ENCODE peak calls at places on chromosomes 7 and 10, in seven cellular contexts. O is heart right ventricle; M is body of pancreas; Z is CD8-positive, alpha-beta T cell; W is aorta; V is uterus; T is heart left ventricle. K is an unnamed sample.

GRCh38 chr7:134548877-134549276 is at the start of gene AKR1B15:
- DNase-seq in O (no peak), M (no peak), Z (no peak), W (no peak), V (no peak), T (no peak), K (no peak)

GRCh38 chr7:137684316-137684715 is 162.5 kb downstream of the DGKI start:
- DNase-seq in O (no peak), M (no peak), Z (no peak), W (no peak), V (no peak), T (no peak), K (no peak)

GRCh38 chr7:18262054-18262453 is 233.5 kb upstream of the HDAC9 start:
- DNase-seq in O (no peak), M (no peak), Z (no peak), W (no peak), V (no peak), T (no peak), K (no peak)

GRCh38 chr7:27314111-27314510 is 71.5 kb downstream of the EVX1 start:
- DNase-seq in O (no peak), M (no peak), Z (no peak), W (no peak), V (no peak), T (no peak), K (no peak)

GRCh38 chr10:79375321-79376077 is 28.2 kb downstream of the PPIF start:
- DNase-seq in O (no peak), M (no peak), Z (no peak), W (peak; percentile 47), V (no peak), T (no peak), K (no peak)

GRCh38 chr7:92843034-92843760 is 6.8 kb upstream of the CDK6 start:
- DNase-seq in O (no peak), M (no peak), Z (no peak), W (no peak), V (no peak), T (no peak), K (no peak)

GRCh38 chr10:49001861-49002675 is 62.4 kb upstream of the LRRC18 start:
- DNase-seq in O (peak; percentile 54), M (no peak), Z (no peak), W (no peak), V (no peak), T (peak; percentile 58), K (no peak)

GRCh38 chr10:132646443-132647097 is 109.0 kb downstream of the INPP5A start:
- DNase-seq in O (no peak), M (peak; percentile 8), Z (no peak), W (peak; percentile 30), V (no peak), T (peak; percentile 17), K (peak; percentile 69)

GRCh38 chr7:23544913-23545354 is 13.2 kb upstream of the TRA2A start:
- DNase-seq in O (no peak), M (no peak), Z (no peak), W (no peak), V (no peak), T (no peak), K (no peak)

GRCh38 chr7:2805213-2806003 is 38.7 kb downstream of the GNA12 start:
- DNase-seq in O (no peak), M (no peak), Z (no peak), W (no peak), V (no peak), T (no peak), K (no peak)

GRCh38 chr7:55309040-55309991 is 55.8 kb upstream of the LANCL2 start:
- DNase-seq in O (no peak), M (no peak), Z (peak; percentile 79), W (peak; percentile 50), V (no peak), T (no peak), K (no peak)

GRCh38 chr7:73717991-73718405 is 1.5 kb downstream of the STX1A start:
- DNase-seq in O (no peak), M (no peak), Z (peak; percentile 82), W (peak; percentile 68), V (no peak), T (no peak), K (no peak)

GRCh38 chr10:60967854-60968484 is 24.0 kb upstream of the RHOBTB1 start:
- DNase-seq in O (no peak), M (no peak), Z (no peak), W (no peak), V (no peak), T (no peak), K (no peak)

GRCh38 chr10:68156373-68157185 is 47.3 kb downstream of the MYPN start:
- DNase-seq in O (peak; percentile 71), M (peak; percentile 69), Z (peak; percentile 32), W (peak; percentile 54), V (peak; percentile 62), T (peak; percentile 62), K (peak; percentile 38)

GRCh38 chr10:37576154-37576553 is 281.3 kb downstream of the ZNF248 start:
- DNase-seq in O (no peak), M (no peak), Z (no peak), W (no peak), V (no peak), T (no peak), K (no peak)

GRCh38 chr7:24725554-24726260 is 31.6 kb downstream of the GSDME start:
- DNase-seq in O (no peak), M (no peak), Z (no peak), W (no peak), V (peak; percentile 6), T (no peak), K (no peak)

GRCh38 chr7:24728503-24729364 is 28.5 kb downstream of the GSDME start:
- DNase-seq in O (no peak), M (no peak), Z (no peak), W (no peak), V (peak; percentile 33), T (no peak), K (no peak)

GRCh38 chr7:24728121-24728500 is 29.2 kb downstream of the GSDME start:
- DNase-seq in O (no peak), M (no peak), Z (no peak), W (no peak), V (no peak), T (no peak), K (no peak)

GRCh38 chr7:24729365-24730017 is 27.8 kb downstream of the GSDME start:
- DNase-seq in O (peak; percentile 45), M (no peak), Z (no peak), W (no peak), V (peak; percentile 40), T (no peak), K (peak; percentile 47)

DNA sequence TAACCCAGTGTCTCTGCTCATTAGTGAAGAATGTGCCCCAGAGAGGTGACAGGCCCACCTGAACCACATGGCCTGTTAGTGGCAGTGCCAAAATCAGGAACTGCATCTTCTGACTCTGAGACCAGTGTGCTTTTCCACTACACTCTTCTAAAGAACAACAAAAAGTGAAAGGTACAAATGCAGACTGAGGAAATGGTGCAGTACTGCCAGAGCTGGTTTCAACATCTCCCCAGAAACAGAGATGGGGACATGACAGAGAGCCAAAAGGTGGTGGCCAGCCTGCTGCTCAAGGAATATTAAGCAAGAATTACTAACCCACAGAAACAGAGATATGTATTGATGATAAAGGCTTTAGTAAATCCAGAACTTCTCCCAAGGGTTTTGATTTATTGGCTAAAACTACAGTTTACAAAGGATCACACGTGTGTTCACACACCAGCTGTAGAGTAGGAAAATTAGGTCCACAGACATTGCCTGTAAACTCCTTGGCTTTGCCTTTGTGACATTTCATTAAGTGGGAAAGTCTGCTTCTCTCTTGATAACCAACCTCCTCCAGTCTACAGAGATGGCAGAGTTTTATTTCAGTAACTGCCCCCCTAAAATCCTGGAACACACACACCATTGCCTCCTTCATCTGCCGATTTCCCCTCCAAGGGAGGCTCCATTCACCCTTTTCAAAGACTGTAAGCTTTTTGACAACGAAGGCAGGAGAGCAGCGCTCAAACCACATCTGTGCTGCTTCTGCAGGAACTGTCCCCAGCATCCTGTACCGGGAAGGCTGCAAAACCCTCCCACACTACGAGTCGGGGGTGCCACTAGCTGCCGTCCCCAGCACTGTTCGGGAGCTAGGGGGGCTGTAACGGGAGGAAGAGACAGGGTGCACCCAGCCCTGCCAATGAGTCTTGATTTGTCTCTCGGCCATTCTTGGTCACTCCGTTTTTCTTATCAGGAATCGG is 29.8 kb downstream of the GSDME start:
- DNase-seq in O (no peak), M (no peak), Z (no peak), W (no peak), V (peak; percentile 4), T (no peak), K (no peak)
- H3K4me1 ChIP-seq in O (peaks cover 18% of the 10 kb centered on the region), M (no peaks in the 10 kb centered on the region), Z (peaks cover 6% of the 10 kb centered on the region), W (no peaks in the 10 kb centered on the region), V (peaks cover 7% of the 10 kb centered on the region), T (no peaks in the 10 kb centered on the region), K (no peaks in the 10 kb centered on the region)

DNA sequence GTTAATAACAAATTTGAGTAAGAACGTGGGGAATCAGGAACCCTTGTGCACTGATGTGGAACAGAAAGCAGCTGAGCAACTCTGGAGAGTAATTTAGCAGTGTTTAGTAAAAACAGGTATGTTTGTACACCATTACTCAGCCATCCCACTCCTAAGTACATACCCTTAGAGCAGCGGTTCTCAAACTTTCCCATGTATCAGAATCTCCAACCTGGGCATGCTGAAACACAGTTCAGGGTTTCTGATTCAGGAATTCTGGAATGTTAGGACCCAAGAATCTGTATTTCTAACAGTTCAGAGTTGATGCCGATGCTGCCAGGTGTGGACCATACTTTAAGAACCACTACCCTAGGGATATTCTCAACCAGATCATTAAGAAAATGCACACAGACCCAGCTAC is 5.1 kb downstream of the SGMS1 start:
- DNase-seq in O (no peak), M (no peak), Z (no peak), W (no peak), V (no peak), T (no peak), K (no peak)
- H3K27ac ChIP-seq in O (no peak overlapping the region), M (no peak overlapping the region), Z (peak overlapping the region; percentile 11), W (no peak overlapping the region), V (no peak overlapping the region), T (no peak overlapping the region), K (no peak overlapping the region)

DNA sequence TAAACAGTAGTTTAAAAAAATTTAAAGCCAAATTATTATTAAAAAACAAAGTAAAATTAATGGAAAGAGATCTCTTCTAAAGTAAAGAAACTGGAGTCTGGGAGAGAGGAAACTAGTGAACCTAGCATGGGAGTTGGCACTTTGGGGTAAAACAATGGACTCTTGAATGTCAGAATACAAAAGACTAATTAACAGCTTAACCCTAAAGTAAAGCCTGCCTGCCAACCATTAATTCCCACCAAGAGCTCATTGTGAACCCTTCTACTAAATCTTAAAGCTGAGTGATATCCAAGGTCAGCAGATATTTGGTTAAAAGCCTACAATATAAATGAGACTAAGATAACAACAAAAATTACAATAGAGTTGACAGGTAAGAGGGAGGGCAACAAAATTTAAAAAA is 36.5 kb downstream of the KMT2C start:
- DNase-seq in O (no peak), M (no peak), Z (no peak), W (no peak), V (no peak), T (no peak), K (no peak)
- H3K4me1 ChIP-seq in O (peaks cover 16% of the 10 kb centered on the region), M (peaks cover 26% of the 10 kb centered on the region), Z (peaks cover 3% of the 10 kb centered on the region), W (peaks cover 6% of the 10 kb centered on the region), V (no peaks in the 10 kb centered on the region), T (peaks cover 10% of the 10 kb centered on the region), K (no peaks in the 10 kb centered on the region)

DNA sequence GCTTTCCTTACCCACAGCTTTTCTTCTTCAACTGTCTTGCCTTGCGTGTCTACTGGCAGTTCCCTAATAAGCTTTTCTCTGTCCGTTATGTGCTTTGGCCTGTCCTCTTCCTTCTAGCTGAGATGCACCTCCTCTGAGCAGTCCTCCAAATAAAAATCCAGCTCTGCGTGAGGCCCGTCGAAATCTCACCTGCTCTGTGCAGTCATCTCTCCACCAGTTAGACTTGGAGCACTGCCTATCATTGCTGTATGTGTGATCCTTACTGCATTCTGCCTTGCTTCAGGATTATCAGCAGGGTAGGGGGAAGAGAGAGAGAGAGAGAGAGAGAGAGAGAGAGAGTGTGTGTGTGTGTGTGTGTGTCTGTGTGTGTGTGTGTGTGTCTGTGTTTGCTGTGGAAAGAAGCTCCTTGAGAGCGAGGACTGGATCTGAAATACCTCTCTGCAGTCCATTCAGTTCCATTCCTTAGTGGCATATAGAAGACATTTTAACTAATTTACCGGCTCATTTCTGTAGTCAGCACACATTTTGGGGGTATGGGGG is 129.4 kb downstream of the CCNY start:
- DNase-seq in O (no peak), M (no peak), Z (no peak), W (no peak), V (no peak), T (no peak), K (no peak)
- H3K27ac ChIP-seq in O (peak overlapping the region; percentile 2), M (no peak overlapping the region), Z (no peak overlapping the region), W (no peak overlapping the region), V (no peak overlapping the region), T (no peak overlapping the region), K (no peak overlapping the region)

K was measured in left lung.